ENCODE peak calls at places on chromosomes 4 and X, in four cellular contexts. One of them, this sample, is unnamed. For H3K4me1, the result is how much of the 10 kb centered on the place peaks cover.

GRCh38 chr4:121736735-121737351 is 28.1 kb downstream of the SMIM43 start:
- DNase-seq in GM23248: peak
- DNase-seq in CD4-positive, alpha-beta memory T cell: peak
- DNase-seq in tibial nerve: peak
- DNase-seq in this sample: peak

GRCh38 chr4:6538586-6538985 is 36.4 kb upstream of the MAN2B2 start:
- DNase-seq in GM23248: no peak
- DNase-seq in tibial nerve: no peak
- DNase-seq in CD4-positive, alpha-beta memory T cell: no peak
- DNase-seq in this sample: no peak

GRCh38 chr4:6152879-6153705 is 47.3 kb downstream of the JAKMIP1 start:
- DNase-seq in CD4-positive, alpha-beta memory T cell: peak
- DNase-seq in GM23248: no peak
- DNase-seq in tibial nerve: no peak
- DNase-seq in this sample: no peak

GRCh38 chrX:75746891-75747639 is 38.0 kb downstream of the MAGEE2 start:
- DNase-seq in tibial nerve: peak
- DNase-seq in CD4-positive, alpha-beta memory T cell: peak
- DNase-seq in GM23248: peak
- DNase-seq in this sample: peak

GRCh38 chr4:48340276-48340904 is 939 bp upstream of the SLAIN2 start:
- DNase-seq in CD4-positive, alpha-beta memory T cell: no peak
- DNase-seq in tibial nerve: no peak
- DNase-seq in GM23248: peak
- DNase-seq in this sample: no peak

GRCh38 chr4:121706595-121707021 is 9.8 kb upstream of the ANXA5 start:
- DNase-seq in tibial nerve: no peak
- DNase-seq in CD4-positive, alpha-beta memory T cell: peak
- DNase-seq in GM23248: peak
- DNase-seq in this sample: peak

GRCh38 chrX:13899607-13900006 is 82.7 kb upstream of the GPM6B start:
- DNase-seq in tibial nerve: no peak
- DNase-seq in GM23248: peak
- DNase-seq in CD4-positive, alpha-beta memory T cell: no peak
- DNase-seq in this sample: no peak

GRCh38 chrX:10512258-10512657 is 108.1 kb downstream of the MID1 start:
- DNase-seq in tibial nerve: no peak
- DNase-seq in GM23248: no peak
- DNase-seq in CD4-positive, alpha-beta memory T cell: no peak
- DNase-seq in this sample: no peak

GRCh38 chr4:7900351-7900750 is 39.3 kb downstream of the AFAP1 start:
- DNase-seq in GM23248: no peak
- DNase-seq in tibial nerve: no peak
- DNase-seq in CD4-positive, alpha-beta memory T cell: no peak
- DNase-seq in this sample: no peak

GRCh38 chr4:80078361-80079092 is 5.5 kb upstream of the ANTXR2 start:
- DNase-seq in tibial nerve: no peak
- DNase-seq in CD4-positive, alpha-beta memory T cell: no peak
- DNase-seq in GM23248: no peak
- DNase-seq in this sample: no peak
- H3K4me1 ChIP-seq in tibial nerve: under half
- H3K4me1 ChIP-seq in CD4-positive, alpha-beta memory T cell: under half
- H3K4me1 ChIP-seq in GM23248: under half
- H3K4me1 ChIP-seq in this sample: under half

GRCh38 chr4:153789741-153790651 is 1.1 kb upstream of the SFRP2 start:
- DNase-seq in tibial nerve: peak
- DNase-seq in CD4-positive, alpha-beta memory T cell: no peak
- DNase-seq in GM23248: peak
- DNase-seq in this sample: no peak

GRCh38 chr4:153788419-153789276 is at the start of gene SFRP2:
- DNase-seq in GM23248: peak
- DNase-seq in tibial nerve: no peak
- DNase-seq in CD4-positive, alpha-beta memory T cell: no peak
- DNase-seq in this sample: no peak

GRCh38 chr4:153785830-153786721 is 2.8 kb downstream of the SFRP2 start:
- DNase-seq in GM23248: peak
- DNase-seq in CD4-positive, alpha-beta memory T cell: peak
- DNase-seq in tibial nerve: no peak
- DNase-seq in this sample: no peak

GRCh38 chr4:153787156-153787555 is 1.7 kb downstream of the SFRP2 start:
- DNase-seq in tibial nerve: no peak
- DNase-seq in CD4-positive, alpha-beta memory T cell: no peak
- DNase-seq in GM23248: no peak
- DNase-seq in this sample: no peak

GRCh38 chr4:153788064-153788418 is 842 bp downstream of the SFRP2 start:
- DNase-seq in CD4-positive, alpha-beta memory T cell: no peak
- DNase-seq in GM23248: no peak
- DNase-seq in tibial nerve: no peak
- DNase-seq in this sample: no peak
- H3K4me3 ChIP-seq in CD4-positive, alpha-beta memory T cell: no peak
- H3K4me3 ChIP-seq in GM23248: no peak
- H3K4me3 ChIP-seq in tibial nerve: peak
- H3K4me3 ChIP-seq in this sample: no peak

GRCh38 chr4:118756429-118756828 is 71.2 kb downstream of the METTL14 start:
- DNase-seq in tibial nerve: no peak
- DNase-seq in GM23248: no peak
- DNase-seq in CD4-positive, alpha-beta memory T cell: no peak
- DNase-seq in this sample: no peak
- H3K4me1 ChIP-seq in tibial nerve: under half
- H3K4me1 ChIP-seq in GM23248: half or more
- H3K4me1 ChIP-seq in CD4-positive, alpha-beta memory T cell: under half
- H3K4me1 ChIP-seq in this sample: under half

GRCh38 chrX:129983575-129984131 is 1.2 kb downstream of the BCORL1 start:
- DNase-seq in CD4-positive, alpha-beta memory T cell: peak
- DNase-seq in GM23248: peak
- DNase-seq in tibial nerve: peak
- DNase-seq in this sample: peak

GRCh38 chrX:129981752-129982299 is 609 bp upstream of the BCORL1 start:
- DNase-seq in CD4-positive, alpha-beta memory T cell: no peak
- DNase-seq in tibial nerve: no peak
- DNase-seq in GM23248: no peak
- DNase-seq in this sample: no peak

GRCh38 chrX:129981207-129981553 is 1.3 kb upstream of the BCORL1 start:
- DNase-seq in GM23248: no peak
- DNase-seq in CD4-positive, alpha-beta memory T cell: no peak
- DNase-seq in tibial nerve: peak
- DNase-seq in this sample: no peak

GRCh38 chrX:129984196-129984962 is 1.9 kb downstream of the BCORL1 start:
- DNase-seq in CD4-positive, alpha-beta memory T cell: peak
- DNase-seq in tibial nerve: peak
- DNase-seq in GM23248: peak
- DNase-seq in this sample: peak

GRCh38 chrX:129982300-129983246 is at the start of gene BCORL1:
- DNase-seq in CD4-positive, alpha-beta memory T cell: peak
- DNase-seq in tibial nerve: peak
- DNase-seq in GM23248: peak
- DNase-seq in this sample: peak
- H3K4me3 ChIP-seq in CD4-positive, alpha-beta memory T cell: peak
- H3K4me3 ChIP-seq in tibial nerve: no peak
- H3K4me3 ChIP-seq in GM23248: peak
- H3K4me3 ChIP-seq in this sample: peak

DNA sequence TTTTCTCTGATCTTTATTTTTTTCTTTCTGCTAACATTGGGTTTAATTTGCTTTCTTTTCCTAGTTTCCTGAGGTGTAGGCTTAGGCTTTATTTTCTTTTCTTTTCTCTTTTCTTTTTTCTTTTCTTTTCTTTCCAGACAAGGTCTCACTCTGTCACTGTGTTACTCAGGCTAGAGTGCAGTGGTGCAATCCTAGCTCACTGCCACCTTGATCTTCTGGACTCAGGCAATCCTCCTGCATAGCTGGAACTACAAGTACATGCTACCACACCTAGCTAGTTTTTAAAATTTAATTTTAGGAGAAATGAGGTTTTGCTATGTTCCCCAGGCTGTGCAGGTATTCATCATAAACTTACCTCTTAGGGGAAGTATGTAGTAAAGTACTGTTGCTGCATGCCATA is 197.8 kb upstream of the ANKRD50 start:
- DNase-seq in tibial nerve: no peak
- DNase-seq in CD4-positive, alpha-beta memory T cell: no peak
- DNase-seq in GM23248: no peak
- DNase-seq in this sample: no peak
- H3K4me1 ChIP-seq in tibial nerve: under half
- H3K4me1 ChIP-seq in CD4-positive, alpha-beta memory T cell: under half
- H3K4me1 ChIP-seq in GM23248: under half
- H3K4me1 ChIP-seq in this sample: under half

DNA sequence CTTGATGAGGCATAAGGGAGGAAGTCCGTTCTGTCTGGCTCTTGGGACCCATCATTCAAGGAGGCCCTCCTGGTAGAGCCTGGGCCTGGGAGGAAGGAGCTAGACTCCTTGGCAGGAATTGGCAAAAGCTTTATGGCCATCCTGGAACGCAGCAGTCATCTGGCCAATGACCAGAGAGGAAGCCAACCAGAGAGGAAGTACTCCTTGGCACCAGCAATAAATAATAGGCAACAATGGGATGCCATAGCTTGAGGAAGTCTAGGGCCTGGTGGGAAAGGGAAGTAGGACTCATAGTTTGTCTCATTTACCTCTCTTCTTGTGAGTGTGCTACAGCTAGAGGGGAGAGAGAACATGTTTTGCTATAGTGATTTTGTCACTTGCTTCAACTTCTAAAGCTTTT is 53.1 kb downstream of the MSN start:
- DNase-seq in tibial nerve: no peak
- DNase-seq in CD4-positive, alpha-beta memory T cell: no peak
- DNase-seq in GM23248: no peak
- DNase-seq in this sample: no peak
- H3K4me3 ChIP-seq in tibial nerve: no peak
- H3K4me3 ChIP-seq in CD4-positive, alpha-beta memory T cell: no peak
- H3K4me3 ChIP-seq in GM23248: no peak
- H3K4me3 ChIP-seq in this sample: no peak

GRCh38 chr4:52993771-52994170 is 131.7 kb downstream of the RASL11B start:
- DNase-seq in GM23248: no peak
- DNase-seq in CD4-positive, alpha-beta memory T cell: no peak
- DNase-seq in tibial nerve: no peak
- DNase-seq in this sample: no peak

GRCh38 chr4:52998413-52998812 is 136.3 kb downstream of the RASL11B start:
- DNase-seq in CD4-positive, alpha-beta memory T cell: no peak
- DNase-seq in tibial nerve: no peak
- DNase-seq in GM23248: no peak
- DNase-seq in this sample: no peak

GRCh38 chr4:52997132-52997416 is 135.0 kb downstream of the RASL11B start:
- DNase-seq in tibial nerve: no peak
- DNase-seq in GM23248: no peak
- DNase-seq in CD4-positive, alpha-beta memory T cell: no peak
- DNase-seq in this sample: no peak

GRCh38 chr4:52995341-52996030 is 133.4 kb downstream of the RASL11B start:
- DNase-seq in CD4-positive, alpha-beta memory T cell: no peak
- DNase-seq in GM23248: peak
- DNase-seq in tibial nerve: no peak
- DNase-seq in this sample: no peak

DNA sequence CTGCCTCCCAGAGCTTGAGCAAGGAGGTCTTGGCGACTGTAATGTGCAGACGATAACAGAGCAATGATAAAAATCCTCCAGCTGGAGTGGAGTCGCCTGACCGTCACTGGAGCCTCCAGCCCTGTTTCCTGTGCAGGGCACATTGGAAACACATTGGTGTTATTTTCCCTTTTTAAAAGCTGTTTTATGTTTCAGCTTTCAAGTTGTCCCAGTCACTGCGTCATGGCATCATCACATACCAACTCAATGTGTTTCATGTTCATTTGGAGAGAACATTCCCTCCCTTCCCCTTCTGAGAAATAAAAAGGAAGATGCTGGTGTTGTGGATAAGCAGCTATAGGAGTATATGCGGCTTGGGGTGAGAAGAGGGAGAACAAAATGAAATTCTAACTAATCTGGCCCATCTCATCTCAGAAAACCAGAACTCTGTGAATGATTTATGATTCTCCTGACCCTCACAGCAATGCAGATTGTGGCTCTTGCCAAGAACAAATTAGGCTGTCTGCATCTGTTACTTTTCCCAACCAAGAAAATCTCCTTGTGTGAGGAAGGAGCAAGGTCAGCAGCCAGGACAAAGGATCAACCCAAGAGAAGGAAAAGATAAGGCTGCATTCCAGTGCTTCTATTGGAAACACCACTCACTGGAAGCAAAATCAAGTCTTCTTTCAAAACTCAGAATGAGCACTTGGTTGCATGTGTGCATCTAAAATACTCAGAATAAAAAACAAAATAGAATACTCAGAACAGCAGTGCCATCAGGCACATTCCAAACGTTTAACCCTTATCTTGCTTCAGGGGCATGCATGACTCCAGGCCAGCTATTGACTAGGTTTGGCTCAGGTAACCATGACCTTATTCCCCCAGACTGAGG is 134.4 kb downstream of the RASL11B start:
- DNase-seq in GM23248: peak
- DNase-seq in CD4-positive, alpha-beta memory T cell: no peak
- DNase-seq in tibial nerve: peak
- DNase-seq in this sample: no peak
- H3K4me1 ChIP-seq in GM23248: under half
- H3K4me1 ChIP-seq in CD4-positive, alpha-beta memory T cell: under half
- H3K4me1 ChIP-seq in tibial nerve: under half
- H3K4me1 ChIP-seq in this sample: under half

GRCh38 chr4:113764720-113765264 is 3.3 kb upstream of the CAMK2D start:
- DNase-seq in GM23248: no peak
- DNase-seq in CD4-positive, alpha-beta memory T cell: no peak
- DNase-seq in tibial nerve: no peak
- DNase-seq in this sample: no peak
- H3K4me3 ChIP-seq in GM23248: no peak
- H3K4me3 ChIP-seq in CD4-positive, alpha-beta memory T cell: no peak
- H3K4me3 ChIP-seq in tibial nerve: no peak
- H3K4me3 ChIP-seq in this sample: no peak

GRCh38 chr4:42641155-42641554 is 15.8 kb downstream of the ATP8A1 start:
- DNase-seq in CD4-positive, alpha-beta memory T cell: no peak
- DNase-seq in tibial nerve: no peak
- DNase-seq in GM23248: no peak
- DNase-seq in this sample: no peak
- H3K4me1 ChIP-seq in CD4-positive, alpha-beta memory T cell: half or more
- H3K4me1 ChIP-seq in tibial nerve: under half
- H3K4me1 ChIP-seq in GM23248: under half
- H3K4me1 ChIP-seq in this sample: under half

GRCh38 chr4:10019521-10020051 is 1.7 kb downstream of the SLC2A9 start:
- DNase-seq in GM23248: no peak
- DNase-seq in tibial nerve: no peak
- DNase-seq in CD4-positive, alpha-beta memory T cell: no peak
- DNase-seq in this sample: no peak
- H3K4me3 ChIP-seq in GM23248: peak
- H3K4me3 ChIP-seq in tibial nerve: peak
- H3K4me3 ChIP-seq in CD4-positive, alpha-beta memory T cell: peak
- H3K4me3 ChIP-seq in this sample: no peak

This sample was measured in DND-41.